ENCODE peak calls at places on chromosomes 4 and X, in eight cellular contexts. B is fibroblast of mammary gland, L is right lobe of liver, S is neural progenitor cell, I is kidney epithelial cell, X is AG10803, Y is progenitor cell of endocrine pancreas, T is cardiac muscle cell. U is an unnamed sample.

GRCh38 chr4:78776031-78776728 is at the start of gene BMP2K:
- DNase-seq in I (no peak), S (peak; percentile 94), T (peak; percentile 87), L (peak; percentile 88), X (peak; percentile 77), B (peak; percentile 61), Y (peak; percentile 83), U (peak; percentile 83)

GRCh38 chr4:103996637-103997036 is 276.9 kb upstream of the TACR3 start:
- DNase-seq in Y (no peak), L (no peak), T (peak; percentile 66), B (peak; percentile 81), X (peak; percentile 30), I (peak; percentile 92), S (peak; percentile 70), U (no peak)

GRCh38 chrX:144896323-144896722 is 351.0 kb upstream of the SPANXN1 start:
- DNase-seq in X (no peak), S (peak; percentile 3), L (no peak), B (peak; percentile 4), Y (no peak), I (no peak), T (no peak), U (no peak)

GRCh38 chr4:73831569-73831968 is 4.9 kb upstream of the CXCL6 start:
- DNase-seq in I (no peak), S (no peak), T (peak; percentile 68), Y (no peak), X (peak; percentile 82), B (no peak), L (no peak), U (no peak)

GRCh38 chr4:15234101-15234500 is 193.7 kb upstream of the C1QTNF7 start:
- DNase-seq in I (no peak), T (peak; percentile 64), Y (no peak), X (peak; percentile 69), B (peak; percentile 94), L (no peak), S (no peak), U (no peak)

GRCh38 chrX:11352296-11352741 is 59.1 kb downstream of the AMELX start:
- DNase-seq in Y (no peak), I (no peak), B (peak; percentile 65), L (no peak), S (no peak), T (peak; percentile 9), X (no peak), U (no peak)

GRCh38 chrX:132474522-132474921 is 14.3 kb downstream of the MBNL3 start:
- DNase-seq in L (no peak), I (no peak), T (no peak), B (peak; percentile 10), Y (no peak), X (no peak), S (no peak), U (no peak)

GRCh38 chrX:55783723-55784122 is 66.2 kb downstream of the RRAGB start:
- DNase-seq in L (no peak), Y (no peak), T (no peak), I (no peak), S (no peak), B (no peak), X (no peak), U (no peak)

GRCh38 chrX:143455045-143455444 is 62.2 kb downstream of the SPANXN3 start:
- DNase-seq in X (no peak), S (no peak), B (no peak), Y (no peak), T (peak; percentile 47), I (no peak), L (no peak), U (no peak)

GRCh38 chr4:161762796-161763195 is 401.0 kb downstream of the FSTL5 start:
- DNase-seq in T (peak; percentile 27), S (no peak), Y (no peak), X (peak; percentile 29), I (peak; percentile 32), B (peak; percentile 22), L (no peak), U (no peak)

GRCh38 chr4:128517096-128517738 is 229.6 kb upstream of the PGRMC2 start:
- DNase-seq in B (peak; percentile 88), Y (no peak), S (no peak), L (no peak), I (no peak), T (peak; percentile 55), X (peak; percentile 88), U (no peak)

GRCh38 chr4:99722006-99722405 is 64.4 kb upstream of the C4orf54 start:
- DNase-seq in I (no peak), B (no peak), L (no peak), S (no peak), T (no peak), X (no peak), Y (no peak), U (no peak)

GRCh38 chrX:20361081-20361889 is 94.6 kb upstream of the RPS6KA3 start:
- DNase-seq in B (peak; percentile 65), X (peak; percentile 89), I (no peak), S (peak; percentile 17), T (peak; percentile 84), L (peak; percentile 27), Y (no peak), U (peak; percentile 13)

GRCh38 chr4:106671711-106672110 is 303.1 kb upstream of the GIMD1 start:
- DNase-seq in L (no peak), X (peak; percentile 68), B (peak; percentile 21), Y (no peak), S (no peak), I (no peak), T (no peak), U (no peak)

GRCh38 chrX:63350551-63350950 is 581 bp downstream of the SPIN4 start:
- DNase-seq in S (peak; percentile 30), Y (no peak), T (peak; percentile 5), B (peak; percentile 3), X (peak; percentile 3), I (no peak), L (peak; percentile 22), U (no peak)

GRCh38 chrX:150405576-150405975 is 42.5 kb downstream of the MAMLD1 start:
- DNase-seq in Y (no peak), T (no peak), B (no peak), X (no peak), S (no peak), I (no peak), L (no peak), U (no peak)

GRCh38 chrX:19715711-19716638 is 171.4 kb downstream of the SH3KBP1 start:
- DNase-seq in I (no peak), S (no peak), T (peak; percentile 14), B (no peak), Y (no peak), X (no peak), L (no peak), U (no peak)

DNA sequence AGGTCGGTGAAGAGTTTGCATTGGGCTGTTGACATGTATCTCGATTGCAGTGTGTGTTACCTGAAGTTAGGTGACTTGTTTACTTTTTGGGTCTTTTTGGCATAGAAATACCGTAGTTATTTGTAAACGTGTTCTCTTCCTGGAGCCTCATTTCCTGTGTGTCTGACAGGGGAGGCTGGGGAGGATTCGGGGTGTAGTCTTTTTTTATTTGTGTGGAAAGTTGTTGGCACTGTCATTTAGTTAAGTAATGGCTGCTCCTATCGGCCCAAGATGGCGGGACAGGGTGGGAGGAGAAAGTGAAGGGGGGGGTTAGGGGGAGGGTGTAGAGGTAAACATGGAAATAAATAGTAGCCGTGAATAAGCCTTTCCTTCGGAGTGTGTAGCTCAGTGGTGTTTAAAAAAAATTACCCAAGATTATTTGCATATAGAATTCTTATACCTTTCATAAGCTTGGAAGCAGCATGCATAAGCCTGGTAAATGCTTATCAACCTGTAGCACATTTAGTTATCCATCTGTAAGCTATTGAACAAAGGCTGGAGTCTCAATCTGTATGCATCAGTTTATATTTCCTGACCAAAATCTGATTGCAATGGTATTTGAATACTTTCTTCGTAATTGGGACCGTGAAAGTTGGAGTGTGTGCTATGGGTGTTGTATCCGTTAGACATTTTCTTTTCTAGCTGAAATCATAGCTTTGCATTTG is 1.6 kb downstream of the KDM6A start:
- DNase-seq in S (peak; percentile 48), X (peak; percentile 31), L (no peak), B (peak; percentile 63), T (peak; percentile 35), Y (no peak), I (no peak), U (no peak)
- TF ChIP-seq CTCF in S (no peak), X (no peak), L (no peak), B (no peak), T (no peak), Y (no peak), I (no peak), U (no peak)

DNA sequence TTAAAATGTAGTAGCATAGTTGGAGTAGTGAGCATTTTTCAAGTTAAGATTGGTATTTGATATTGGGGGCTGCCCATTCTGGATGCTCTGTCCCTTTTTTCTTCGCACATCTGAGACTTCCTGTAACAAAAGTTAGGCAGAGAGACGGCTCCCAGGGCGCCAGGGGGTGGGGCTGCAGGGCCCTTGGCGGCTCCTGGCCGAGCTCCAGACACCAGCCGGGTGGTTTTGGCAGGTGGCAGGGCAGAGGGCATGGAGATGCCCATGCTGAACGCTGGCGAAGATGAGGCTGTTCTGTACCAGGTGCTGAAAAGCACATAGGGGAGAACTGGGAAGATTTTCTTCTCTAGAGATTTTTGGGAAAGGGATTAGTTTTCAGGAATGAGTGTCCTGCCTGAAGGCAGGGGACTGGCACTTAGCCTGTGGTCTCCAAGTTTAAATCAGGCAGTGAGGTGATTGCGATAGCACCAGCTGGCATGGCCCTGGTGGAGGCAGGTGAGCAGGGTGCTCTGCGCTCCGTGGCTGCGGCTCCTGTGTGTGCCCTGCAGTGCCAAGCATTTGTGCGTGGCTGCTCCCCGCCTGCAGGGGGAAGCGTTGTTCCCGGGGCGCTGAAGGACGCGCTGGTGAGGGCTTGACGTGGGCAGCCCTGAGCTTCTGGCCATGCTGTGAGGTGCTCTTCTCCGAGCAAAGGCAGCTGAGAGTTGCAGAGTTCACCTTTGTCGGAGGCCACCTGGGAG is 23.6 kb upstream of the HGFAC start:
- DNase-seq in Y (no peak), T (no peak), B (no peak), L (peak; percentile 38), X (no peak), S (no peak), I (no peak), U (no peak)
- TF ChIP-seq CTCF in Y (peak; percentile 14), T (peak; percentile 11), B (no peak), L (peak; percentile 31), X (peak; percentile 12), S (peak; percentile 18), I (no peak), U (no peak)

DNA sequence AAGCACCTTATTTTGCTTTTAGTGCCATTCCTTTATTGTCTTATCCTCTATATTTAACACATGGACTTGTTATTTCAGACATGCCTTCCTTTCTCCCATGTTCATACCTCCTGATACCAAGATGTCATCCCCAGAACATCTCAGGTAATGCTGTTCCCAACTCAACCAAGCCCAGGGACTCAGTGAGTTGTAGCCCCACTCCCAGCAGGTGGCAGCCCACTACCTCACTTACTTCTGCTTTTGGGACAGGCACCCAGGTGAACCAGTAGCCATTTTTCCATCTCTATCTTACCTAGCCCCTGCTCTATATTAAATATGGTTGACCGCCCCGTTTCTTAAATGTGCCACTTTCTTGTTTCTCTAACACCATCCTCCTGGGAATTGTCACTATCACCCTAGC is 199.0 kb downstream of the DCHS2 start:
- DNase-seq in I (no peak), T (no peak), X (no peak), B (no peak), L (no peak), Y (no peak), S (no peak), U (no peak)
- TF ChIP-seq CTCF in I (no peak), T (no peak), X (no peak), B (no peak), L (no peak), Y (no peak), S (no peak), U (no peak)

DNA sequence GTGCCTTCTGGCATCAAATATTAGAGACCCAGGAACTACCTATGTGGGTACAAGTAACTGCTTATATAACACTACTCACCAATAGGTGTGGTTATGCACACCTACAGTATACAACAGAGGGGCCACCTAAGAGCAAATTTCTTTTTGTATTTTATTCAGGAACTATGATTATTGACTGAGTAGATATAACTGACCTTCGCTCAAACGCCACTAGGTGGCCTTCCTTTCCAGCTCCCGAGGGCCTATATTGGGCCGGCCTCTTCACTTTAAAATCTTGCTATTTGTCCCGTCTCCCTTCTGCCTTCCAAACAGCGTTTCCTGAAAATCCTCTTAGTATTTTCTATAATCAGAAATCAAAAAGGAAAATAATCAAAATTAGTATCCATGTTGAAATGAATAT is 19.9 kb upstream of the PABPC5 start:
- DNase-seq in X (peak; percentile 15), L (no peak), T (no peak), I (no peak), S (peak; percentile 39), Y (no peak), B (peak; percentile 11), U (peak; percentile 53)
- TF ChIP-seq CTCF in X (peak; percentile 49), L (peak; percentile 45), T (no peak), I (peak; percentile 31), S (peak; percentile 69), Y (peak; percentile 73), B (peak; percentile 44), U (peak; percentile 53)

U was measured in adrenal gland.